ENCODE peak calls at places on chromosomes 5 and 9, in four cellular contexts. E is astrocyte of the hippocampus, G is NCI-H2029, I is right cardiac atrium. R is an unnamed sample.

GRCh38 chr5:33343661-33344327 is 97.0 kb upstream of the TARS1 start:
- DNase-seq in E (peak; percentile 57), G (no peak), I (no peak), R (no peak)

GRCh38 chr9:78644359-78644758 is 347.4 kb downstream of the PSAT1 start:
- DNase-seq in G (no peak), E (no peak), I (no peak), R (no peak)

GRCh38 chr9:136015656-136016055 is 54.5 kb upstream of the UBAC1 start:
- DNase-seq in G (no peak), E (no peak), I (peak; percentile 57), R (no peak)

GRCh38 chr5:77849308-77849900 is 73.3 kb upstream of the TBCA start:
- DNase-seq in E (no peak), G (no peak), I (no peak), R (no peak)

GRCh38 chr9:34171753-34172535 is 6.9 kb upstream of the UBAP1 start:
- DNase-seq in G (no peak), I (no peak), E (no peak), R (no peak)

GRCh38 chr9:105444130-105444529 is 3.7 kb upstream of the FSD1L start:
- DNase-seq in E (no peak), G (no peak), I (no peak), R (no peak)

GRCh38 chr9:90835206-90835605 is 33.6 kb downstream of the SYK start:
- DNase-seq in G (peak; percentile 74), E (no peak), I (no peak), R (peak; percentile 83)

GRCh38 chr9:89095755-89096154 is 82.9 kb downstream of the SHC3 start:
- DNase-seq in G (no peak), I (no peak), E (no peak), R (no peak)

GRCh38 chr9:70010015-70010414 is 33.6 kb upstream of the MAMDC2 start:
- DNase-seq in G (no peak), E (no peak), I (no peak), R (no peak)

GRCh38 chr9:19233344-19233743 is 2.9 kb downstream of the DENND4C start:
- DNase-seq in I (no peak), G (no peak), E (no peak), R (no peak)

GRCh38 chr9:108184941-108185340 is 670.8 kb downstream of the ACTL7B start:
- DNase-seq in I (no peak), G (no peak), E (peak; percentile 80), R (no peak)

GRCh38 chr9:38286357-38286756 is 106.1 kb upstream of the ALDH1B1 start:
- DNase-seq in I (no peak), E (no peak), G (no peak), R (no peak)

GRCh38 chr5:115813719-115814118 is 2.7 kb downstream of the CDO1 start:
- DNase-seq in G (no peak), I (no peak), E (peak; percentile 44), R (no peak)

GRCh38 chr9:15837079-15837679 is 284.3 kb downstream of the CCDC171 start:
- DNase-seq in I (no peak), E (peak; percentile 80), G (peak; percentile 29), R (peak; percentile 77)

GRCh38 chr5:10702911-10703491 is 58.0 kb downstream of the DAP start:
- DNase-seq in G (no peak), I (no peak), E (peak; percentile 55), R (no peak)

GRCh38 chr9:79572891-79573696 is 1.3 kb downstream of the TLE4 start:
- DNase-seq in I (peak; percentile 85), E (peak; percentile 59), G (no peak), R (peak; percentile 67)

GRCh38 chr5:134463176-134463720 is 51.6 kb upstream of the CDKN2AIPNL start:
- DNase-seq in E (no peak), G (no peak), I (peak; percentile 13), R (no peak)

GRCh38 chr5:181281984-181282316 is 21.0 kb upstream of the TRIM52 start:
- DNase-seq in I (no peak), G (no peak), E (no peak), R (no peak)

R was measured in NCI-H69.